ENCODE peak calls at places on chromosomes 3 and 15, in six cellular contexts. D is H1, V is HepG2, A is GM12891, H is K562, O is GM12878. C is an unnamed sample.

GRCh38 chr3:18988619-18989229 is 159.6 kb upstream of the KCNH8 start:
- DNase-seq in H (peak; percentile 1), D (no peak), O (no peak), A (no peak), V (peak; percentile 12), C (no peak)

GRCh38 chr3:123757281-123757940 is 126.7 kb downstream of the MYLK start:
- DNase-seq in V (no peak), D (peak; percentile 33), H (no peak), O (peak; percentile 13), A (no peak), C (no peak)

GRCh38 chr15:70932397-70932796 is 39.8 kb downstream of the LRRC49 start:
- DNase-seq in A (no peak), H (no peak), D (no peak), O (peak; percentile 7), V (no peak), C (no peak)

GRCh38 chr15:51030649-51031316 is 63.9 kb downstream of the TNFAIP8L3 start:
- DNase-seq in H (no peak), D (no peak), A (no peak), O (no peak), V (peak; percentile 13), C (no peak)

GRCh38 chr3:13086594-13086993 is 13.4 kb upstream of the IQSEC1 start:
- DNase-seq in A (no peak), V (no peak), D (no peak), O (no peak), H (no peak), C (no peak)

GRCh38 chr3:11010406-11011165 is 18.0 kb downstream of the SLC6A1 start:
- DNase-seq in A (no peak), V (no peak), D (no peak), H (no peak), O (no peak), C (no peak)

GRCh38 chr3:188458761-188459160 is 304.8 kb downstream of the LPP start:
- DNase-seq in V (no peak), D (no peak), A (no peak), O (no peak), H (no peak), C (no peak)

GRCh38 chr3:97432914-97433313 is 331.6 kb upstream of the ARL6 start:
- DNase-seq in D (no peak), V (no peak), H (no peak), O (no peak), A (no peak), C (no peak)

GRCh38 chr15:58274885-58275284 is 136.7 kb downstream of the AQP9 start:
- DNase-seq in D (no peak), A (no peak), V (no peak), H (no peak), O (no peak), C (no peak)
- TF ChIP-seq POLR2A in D (no peak), A (no peak), V (no peak), H (no peak), O (no peak), C (no peak)

GRCh38 chr3:143503325-143503885 is 344.9 kb downstream of the SLC9A9 start:
- DNase-seq in V (no peak), O (no peak), D (no peak), A (no peak), H (no peak), C (no peak)
- TF ChIP-seq TAF1 in V (no peak), O (no peak), D (no peak), A (no peak), H (no peak), C (no peak)

GRCh38 chr15:59218710-59219109 is 12.1 kb downstream of the LDHAL6B start:
- DNase-seq in A (no peak), H (no peak), D (no peak), V (no peak), O (no peak), C (no peak)

GRCh38 chr15:59222906-59223579 is 16.4 kb downstream of the LDHAL6B start:
- DNase-seq in H (no peak), D (no peak), O (no peak), V (no peak), A (no peak), C (no peak)

GRCh38 chr15:59222106-59222505 is 15.5 kb downstream of the LDHAL6B start:
- DNase-seq in A (no peak), H (no peak), O (no peak), D (no peak), V (no peak), C (no peak)

GRCh38 chr15:59223736-59224135 is 17.1 kb downstream of the LDHAL6B start:
- DNase-seq in D (no peak), V (no peak), H (no peak), A (no peak), O (no peak), C (no peak)

DNA sequence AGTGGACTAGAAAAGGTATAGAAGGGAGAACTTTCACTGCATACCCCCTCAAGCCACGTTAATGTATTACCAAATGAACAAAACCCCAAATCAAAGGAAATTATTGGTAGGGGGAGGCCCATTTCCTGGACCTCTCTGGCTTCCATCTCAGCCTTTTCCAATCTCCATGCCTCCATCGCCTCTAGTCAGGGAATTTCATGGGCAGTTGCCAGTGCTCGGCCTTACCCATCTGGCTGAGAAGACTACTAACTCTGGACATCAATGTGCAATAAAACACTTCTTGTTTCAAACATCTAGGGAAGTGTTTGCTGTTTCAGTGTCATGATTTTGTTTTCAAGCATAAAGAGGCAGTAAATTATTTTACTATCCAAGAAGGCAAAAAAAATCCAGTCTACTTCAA is 14.8 kb downstream of the LDHAL6B start:
- DNase-seq in V (no peak), A (no peak), H (no peak), O (no peak), D (no peak), C (no peak)
- TF ChIP-seq POLR2A in V (no peak), A (no peak), H (no peak), O (no peak), D (no peak), C (peak; percentile 15)

DNA sequence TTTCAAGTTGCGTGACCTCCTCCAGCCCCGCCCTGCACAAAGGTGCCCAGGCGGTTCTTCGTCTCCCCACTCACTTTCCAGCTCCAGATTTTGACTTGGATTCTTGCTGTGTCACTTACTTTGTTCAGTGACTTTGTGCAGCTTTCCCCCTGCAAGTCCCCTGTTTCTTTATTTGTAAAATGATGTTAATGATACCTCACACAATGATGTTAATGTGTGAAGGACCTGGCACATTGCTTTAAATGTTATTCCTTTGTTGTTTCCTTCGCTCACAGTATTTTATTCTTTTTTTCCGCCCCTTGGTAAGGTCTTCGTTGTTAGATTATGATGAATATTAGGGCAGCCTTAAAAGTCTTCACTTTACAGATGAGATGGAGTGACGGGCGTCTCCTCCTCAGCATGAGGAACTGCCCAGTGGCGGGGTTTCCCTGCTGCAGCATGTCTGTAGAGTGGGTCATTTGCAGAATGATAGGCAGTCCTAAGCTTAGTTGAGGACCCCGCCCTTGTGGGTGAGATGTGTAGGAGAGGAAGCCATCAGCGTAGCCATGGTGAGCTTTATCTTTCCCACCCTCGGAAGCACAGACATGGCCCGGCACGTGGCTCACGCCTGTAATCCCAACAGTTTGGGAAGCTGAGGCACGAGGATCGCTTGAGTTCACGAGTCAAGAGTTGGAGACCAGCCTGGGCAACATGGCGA is 728 bp downstream of the NIT2 start:
- DNase-seq in O (no peak), V (peak; percentile 16), A (peak; percentile 23), D (no peak), H (peak; percentile 81), C (peak; percentile 26)
- TF ChIP-seq TAF1 in O (no peak), V (no peak), A (no peak), D (no peak), H (peak; percentile 40), C (no peak)

GRCh38 chr3:98580774-98581365 is 12.5 kb downstream of the CPOX start:
- DNase-seq in D (no peak), O (no peak), H (no peak), A (no peak), V (no peak), C (no peak)

GRCh38 chr3:98581474-98581873 is 11.9 kb downstream of the CPOX start:
- DNase-seq in O (no peak), H (no peak), A (no peak), V (no peak), D (no peak), C (no peak)

GRCh38 chr3:98573231-98573728 is 20.1 kb downstream of the CPOX start:
- DNase-seq in D (no peak), A (no peak), V (no peak), O (no peak), H (peak; percentile 29), C (no peak)

GRCh38 chr3:98574157-98574556 is 19.3 kb downstream of the CPOX start:
- DNase-seq in O (no peak), H (peak; percentile 47), D (no peak), V (no peak), A (no peak), C (no peak)

DNA sequence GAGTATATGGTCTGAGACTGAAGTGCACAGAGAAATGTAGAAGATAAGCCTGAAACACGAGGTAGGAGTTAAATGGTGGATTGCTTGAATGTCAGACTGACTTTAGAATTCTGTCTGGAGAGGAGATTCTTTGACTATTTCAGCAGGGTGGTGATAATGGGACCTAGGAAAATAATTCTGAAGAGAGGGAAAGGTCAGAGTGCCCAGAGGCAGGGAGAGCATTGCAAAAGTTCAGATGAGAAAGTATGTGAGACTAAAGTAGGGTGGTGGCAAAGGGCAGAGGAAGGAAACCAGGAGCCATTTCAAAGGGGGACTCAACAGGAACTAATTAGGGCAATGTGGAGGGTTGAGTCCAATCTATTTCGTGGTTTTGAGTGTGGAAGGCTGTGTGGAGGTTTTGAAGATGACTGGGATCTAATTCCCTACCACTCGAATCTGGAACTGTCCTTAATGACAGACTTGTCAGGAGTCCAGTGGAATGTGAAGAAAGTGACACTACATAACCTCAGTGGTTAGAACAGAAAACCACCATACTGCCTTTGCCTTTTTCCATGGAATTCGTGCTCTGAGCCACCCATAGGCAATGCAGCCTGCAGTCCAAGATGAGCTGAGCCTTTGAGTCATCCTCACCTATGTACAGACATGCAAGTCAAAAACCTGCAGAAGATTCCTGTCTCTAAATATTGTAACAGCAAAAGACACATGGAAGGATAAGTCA is 16.1 kb downstream of the CPOX start:
- DNase-seq in D (no peak), O (no peak), H (no peak), A (no peak), V (no peak), C (no peak)
- TF ChIP-seq POLR2A in D (no peak), O (no peak), H (no peak), A (no peak), V (no peak), C (peak; percentile 19)

GRCh38 chr3:143203142-143203541 is 83.6 kb downstream of the CHST2 start:
- DNase-seq in V (no peak), H (no peak), O (no peak), A (no peak), D (no peak), C (no peak)

GRCh38 chr3:143201066-143201465 is 81.5 kb downstream of the CHST2 start:
- DNase-seq in O (no peak), A (no peak), D (no peak), H (no peak), V (no peak), C (no peak)

GRCh38 chr3:143201870-143202269 is 82.3 kb downstream of the CHST2 start:
- DNase-seq in A (no peak), D (no peak), H (no peak), O (no peak), V (no peak), C (no peak)

GRCh38 chr3:143206955-143207337 is 87.4 kb downstream of the CHST2 start:
- DNase-seq in H (no peak), O (no peak), D (no peak), A (peak; percentile 12), V (no peak), C (no peak)

GRCh38 chr3:143203848-143204247 is 84.3 kb downstream of the CHST2 start:
- DNase-seq in H (no peak), A (no peak), V (no peak), O (no peak), D (no peak), C (no peak)
- TF ChIP-seq TAF1 in H (no peak), A (no peak), V (no peak), O (no peak), D (no peak), C (no peak)

C was measured in GM12892.